ENCODE peak calls at places on chromosomes 7 and 10, in ten cellular contexts. S is A549, P is stomach, Z is H1, W is suprapubic skin, L is tibial nerve, J is ovary, U is GM12878, N is transverse colon, F is esophagus muscularis mucosa. E is an unnamed sample.

GRCh38 chr10:132648072-132648855 is 110.7 kb downstream of the INPP5A start:
- DNase-seq in S (no peak), P (no peak), Z (no peak), W (peak; percentile 72), L (no peak), J (peak; percentile 23), U (no peak), N (no peak), F (no peak), E (peak; percentile 62)

GRCh38 chr10:94299417-94299816 is 63.3 kb downstream of the NOC3L start:
- DNase-seq in S (no peak), P (no peak), Z (no peak), W (no peak), L (no peak), J (no peak), U (no peak), N (no peak), F (no peak), E (no peak)

GRCh38 chr10:58588673-58589265 is 76.1 kb downstream of the BICC1 start:
- DNase-seq in S (no peak), P (no peak), Z (no peak), W (no peak), L (no peak), J (no peak), U (no peak), N (no peak), F (no peak), E (no peak)

GRCh38 chr7:135194494-135195095 is 16.7 kb downstream of the WDR91 start:
- DNase-seq in S (no peak), P (peak; percentile 13), Z (no peak), W (no peak), L (no peak), J (no peak), U (no peak), N (no peak), F (no peak), E (no peak)

GRCh38 chr7:122622682-122623081 is 76.2 kb downstream of the RNF133 start:
- DNase-seq in S (no peak), P (no peak), Z (no peak), W (no peak), L (no peak), J (no peak), U (no peak), N (no peak), F (no peak), E (no peak)

GRCh38 chr10:79139124-79139835 is 70.5 kb downstream of the ZMIZ1 start:
- DNase-seq in S (no peak), P (no peak), Z (no peak), W (no peak), L (no peak), J (peak; percentile 76), U (no peak), N (peak; percentile 45), F (peak; percentile 96), E (peak; percentile 89)

GRCh38 chr7:125136755-125137547 is 207.3 kb upstream of the POT1 start:
- DNase-seq in S (peak; percentile 1), P (no peak), Z (no peak), W (no peak), L (no peak), J (no peak), U (no peak), N (no peak), F (no peak), E (no peak)

GRCh38 chr10:76583711-76584161 is 1053.9 kb downstream of the KCNMA1 start:
- DNase-seq in S (peak; percentile 73), P (no peak), Z (no peak), W (no peak), L (no peak), J (no peak), U (no peak), N (no peak), F (no peak), E (no peak)

GRCh38 chr7:154996101-154996500 is 6.8 kb downstream of the PAXIP1 start:
- DNase-seq in S (no peak), P (no peak), Z (no peak), W (no peak), L (no peak), J (no peak), U (no peak), N (no peak), F (no peak), E (no peak)

GRCh38 chr10:11881028-11881476 is 57.9 kb downstream of the PROSER2 start:
- DNase-seq in S (no peak), P (no peak), Z (no peak), W (no peak), L (no peak), J (no peak), U (no peak), N (no peak), F (no peak), E (no peak)

GRCh38 chr7:50310361-50310760 is 5.8 kb downstream of the IKZF1 start:
- DNase-seq in S (no peak), P (no peak), Z (no peak), W (no peak), L (no peak), J (no peak), U (no peak), N (no peak), F (no peak), E (no peak)

GRCh38 chr10:4902571-4903011 is 60.6 kb upstream of the AKR1C1 start:
- DNase-seq in S (no peak), P (no peak), Z (no peak), W (no peak), L (peak; percentile 87), J (no peak), U (no peak), N (no peak), F (no peak), E (no peak)

GRCh38 chr10:68471063-68471585 is 649 bp downstream of the DNA2 start:
- DNase-seq in S (no peak), P (no peak), Z (no peak), W (no peak), L (no peak), J (no peak), U (no peak), N (no peak), F (no peak), E (no peak)

GRCh38 chr10:61754553-61755540 is 92.1 kb downstream of the CABCOCO1 start:
- DNase-seq in S (no peak), P (no peak), Z (no peak), W (no peak), L (no peak), J (no peak), U (no peak), N (no peak), F (no peak), E (no peak)

GRCh38 chr10:121927361-121927840 is 430 bp downstream of the ATE1 start:
- DNase-seq in S (no peak), P (peak; percentile 59), Z (no peak), W (peak; percentile 83), L (no peak), J (no peak), U (no peak), N (peak; percentile 73), F (no peak), E (peak; percentile 79)

DNA sequence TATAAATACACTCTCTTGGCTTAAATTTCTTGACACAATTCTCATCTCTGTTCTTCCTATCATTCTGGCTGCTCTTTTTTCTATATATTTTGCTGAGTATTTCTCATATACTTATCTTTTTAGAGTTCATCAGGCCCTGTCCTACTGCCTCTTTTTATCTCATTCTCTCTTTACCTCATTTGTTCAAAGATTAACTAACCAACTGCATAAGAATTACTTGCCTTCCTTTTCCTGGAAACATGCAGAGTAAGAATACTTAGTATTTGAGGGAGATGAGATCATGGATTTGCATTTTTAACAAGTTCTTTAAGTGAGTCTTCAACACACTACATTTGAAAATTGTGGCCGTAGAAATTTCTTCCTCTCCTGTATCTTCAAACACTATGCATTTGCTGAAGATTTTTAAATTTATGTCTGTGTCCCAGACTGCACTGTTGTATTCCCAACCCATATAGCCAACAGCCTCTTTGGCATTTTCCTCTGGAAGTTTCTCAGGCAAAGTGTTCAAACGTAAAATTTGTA is 35.3 kb downstream of the ARL4A start:
- DNase-seq in S (no peak), P (no peak), Z (no peak), W (no peak), L (no peak), J (no peak), U (no peak), N (no peak), F (no peak), E (no peak)
- TF ChIP-seq POLR2A in S (no peak), P (no peak), Z (no peak), W (no peak), L (no peak), J (no peak), U (no peak), N (no peak), F (no peak), E (no peak)

DNA sequence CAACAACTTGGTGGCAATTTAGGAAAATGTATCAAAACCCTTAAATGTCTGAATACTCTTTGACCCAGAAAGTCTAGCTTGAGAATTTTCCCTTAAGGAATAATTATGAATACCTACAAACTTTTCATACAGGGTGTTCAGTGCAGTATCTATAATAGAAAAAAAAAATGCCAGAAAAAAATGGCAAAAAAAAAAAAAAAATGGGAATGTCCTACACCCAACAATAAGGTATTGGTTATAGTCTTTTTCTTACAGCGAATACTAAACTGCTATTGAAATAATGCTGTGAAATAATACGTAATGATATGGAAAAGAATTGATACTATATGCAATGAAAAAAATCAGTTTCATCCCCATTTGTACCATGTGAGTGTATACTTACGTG is 44.3 kb downstream of the ZNF800 start:
- DNase-seq in S (no peak), P (no peak), Z (no peak), W (no peak), L (no peak), J (no peak), U (no peak), N (no peak), F (no peak), E (no peak)
- TF ChIP-seq CTCF in S (no peak), P (no peak), Z (no peak), W (no peak), L (no peak), J (no peak), U (no peak), N (peak; percentile 4), F (no peak), E (no peak)

DNA sequence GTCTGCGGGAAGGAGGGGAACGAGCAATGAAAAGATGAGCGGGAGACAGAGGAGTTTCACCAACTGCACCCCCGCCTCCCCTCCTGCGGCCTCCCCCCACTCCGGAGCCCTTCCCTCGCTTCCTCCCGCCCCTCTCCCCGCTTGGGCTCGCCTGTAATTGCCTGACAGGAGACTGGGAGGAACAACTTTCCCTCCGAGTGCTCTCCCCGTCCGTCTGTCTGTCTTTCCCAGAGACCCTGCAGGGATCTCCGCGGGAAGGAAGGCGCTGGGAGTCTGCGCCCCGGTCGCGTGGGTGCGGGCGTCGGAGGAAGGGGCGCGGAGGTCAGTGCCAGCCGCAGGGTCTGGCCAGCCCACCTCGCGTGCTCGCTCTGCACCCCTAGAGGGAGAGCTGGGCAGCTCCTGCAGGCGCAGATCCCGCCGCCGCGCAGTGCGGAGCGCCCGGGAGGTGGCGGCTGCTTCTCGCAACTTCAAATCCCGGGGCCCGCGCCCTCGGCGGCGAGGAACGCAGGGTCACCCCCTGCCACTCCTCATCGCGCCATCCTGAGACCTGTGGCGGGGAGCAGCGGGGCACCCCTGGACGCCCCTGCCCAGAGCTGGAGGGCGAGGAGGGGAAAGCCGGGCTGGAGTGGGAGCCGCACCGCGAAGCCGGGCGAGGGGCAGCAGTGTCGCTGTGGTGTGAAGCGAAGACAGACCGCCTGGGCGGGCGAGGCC is 527 bp upstream of the NRP1 start:
- DNase-seq in S (peak; percentile 88), P (peak; percentile 57), Z (no peak), W (peak; percentile 85), L (peak; percentile 58), J (peak; percentile 83), U (no peak), N (peak; percentile 66), F (no peak), E (peak; percentile 90)
- TF ChIP-seq EP300 in S (no peak), P (no peak), Z (no peak), W (no peak), L (peak; percentile 51), J (no peak), U (no peak), N (no peak), F (no peak), E (no peak)

GRCh38 chr7:6481445-6481844 is 33.7 kb upstream of the DAGLB start:
- DNase-seq in S (no peak), P (no peak), Z (no peak), W (no peak), L (no peak), J (no peak), U (no peak), N (no peak), F (no peak), E (no peak)
- TF ChIP-seq POLR2A in S (no peak), P (no peak), Z (no peak), W (no peak), L (no peak), J (no peak), U (no peak), N (no peak), F (no peak), E (no peak)

E was measured in sigmoid colon.